ENCODE peak calls at places on chromosomes 3 and 15, in nine cellular contexts. Y, I, S, G, J, X, E, D and R are unnamed samples.

GRCh38 chr3:41932511-41932910 is 29.4 kb downstream of the ULK4 start:
- DNase-seq in D (no peak), Y (no peak), S (no peak), G (no peak), J (no peak), I (no peak), X (peak), E (no peak), R (no peak)

GRCh38 chr3:194738254-194739093 is 52.8 kb downstream of the FAM43A start:
- DNase-seq in D (no peak), G (no peak), E (peak), J (peak), Y (peak), X (no peak), S (peak), I (no peak), R (no peak)

GRCh38 chr3:138349926-138350665 is 1.7 kb downstream of the MRAS start:
- DNase-seq in J (peak), S (no peak), I (no peak), Y (no peak), E (no peak), X (no peak), D (no peak), G (no peak), R (no peak)

GRCh38 chr15:89356634-89357298 is 22.1 kb upstream of the POLG start:
- DNase-seq in E (peak), X (peak), I (no peak), Y (no peak), J (no peak), D (no peak), G (no peak), S (no peak), R (no peak)

GRCh38 chr3:139222100-139222657 is 121.6 kb upstream of the MRPS22 start:
- DNase-seq in I (no peak), Y (no peak), D (no peak), X (no peak), E (no peak), G (no peak), J (no peak), S (no peak), R (no peak)

GRCh38 chr3:50515565-50516047 is 12.2 kb upstream of the CACNA2D2 start:
- DNase-seq in E (no peak), S (no peak), D (no peak), X (no peak), G (no peak), J (no peak), Y (no peak), I (no peak), R (no peak)

GRCh38 chr3:176814252-176814651 is 383.0 kb downstream of the TBL1XR1 start:
- DNase-seq in E (peak), G (peak), Y (peak), X (peak), D (no peak), I (no peak), S (peak), J (peak), R (no peak)

GRCh38 chr3:97658670-97659285 is 105.8 kb upstream of the ARL6 start:
- DNase-seq in G (no peak), X (peak), J (peak), S (peak), E (peak), Y (no peak), I (no peak), D (no peak), R (no peak)

GRCh38 chr3:172446198-172446597 is 2.1 kb downstream of the GHSR start:
- DNase-seq in Y (no peak), D (no peak), J (no peak), S (no peak), I (no peak), G (no peak), X (no peak), E (no peak), R (no peak)

GRCh38 chr3:139355502-139355901 is 11.7 kb downstream of the MRPS22 start:
- DNase-seq in Y (peak), J (peak), X (no peak), G (no peak), E (no peak), D (no peak), S (no peak), I (no peak), R (no peak)

GRCh38 chr15:101225658-101226057 is 26.2 kb downstream of the CHSY1 start:
- DNase-seq in I (no peak), S (no peak), E (no peak), Y (no peak), X (no peak), J (no peak), D (no peak), G (no peak), R (no peak)

GRCh38 chr15:41727143-41727542 is 47.1 kb upstream of the MAPKBP1 start:
- DNase-seq in Y (no peak), E (no peak), G (no peak), D (no peak), S (no peak), J (peak), I (no peak), X (no peak), R (no peak)

GRCh38 chr3:22269827-22270226 is 518.8 kb upstream of the ZNF385D start:
- DNase-seq in J (peak), X (no peak), E (peak), D (no peak), Y (no peak), G (no peak), S (peak), I (no peak), R (no peak)

GRCh38 chr3:77672016-77672415 is 632.1 kb downstream of the ROBO2 start:
- DNase-seq in E (peak), Y (no peak), I (no peak), X (no peak), J (no peak), S (no peak), D (no peak), G (no peak), R (no peak)

GRCh38 chr3:123416647-123417046 is 32.2 kb downstream of the ADCY5 start:
- DNase-seq in G (no peak), J (no peak), I (no peak), X (no peak), S (no peak), D (no peak), Y (no peak), E (no peak), R (no peak)

GRCh38 chr3:71153753-71154152 is 429.8 kb downstream of the FOXP1 start:
- DNase-seq in S (no peak), X (no peak), E (peak), D (no peak), Y (no peak), G (no peak), I (no peak), J (no peak), R (no peak)

GRCh38 chr3:160822931-160823330 is 66.9 kb downstream of the PPM1L start:
- DNase-seq in D (no peak), J (no peak), X (no peak), Y (no peak), G (no peak), E (no peak), S (no peak), I (no peak), R (no peak)

GRCh38 chr15:38195191-38195901 is 57.3 kb upstream of the SPRED1 start:
- DNase-seq in Y (no peak), S (no peak), G (no peak), D (no peak), E (no peak), I (no peak), J (peak), X (no peak), R (no peak)

GRCh38 chr3:13044496-13045244 is 28.6 kb downstream of the IQSEC1 start:
- DNase-seq in D (no peak), S (no peak), X (no peak), J (no peak), Y (no peak), G (no peak), E (no peak), I (no peak), R (no peak)

GRCh38 chr3:149658444-149659172 is 783 bp upstream of the WWTR1 start:
- DNase-seq in D (peak), I (no peak), G (peak), X (no peak), Y (peak), E (peak), S (peak), J (peak), R (peak)

GRCh38 chr3:111801697-111802655 is 57.1 kb upstream of the PHLDB2 start:
- DNase-seq in E (peak), I (no peak), Y (no peak), S (peak), J (peak), D (no peak), G (no peak), X (no peak), R (no peak)

GRCh38 chr15:41573396-41573795 is 14.4 kb downstream of the TYRO3 start:
- DNase-seq in I (peak), Y (no peak), G (no peak), D (no peak), S (no peak), X (no peak), J (no peak), E (no peak), R (no peak)

GRCh38 chr3:12405432-12406272 is 78.6 kb upstream of the TSEN2 start:
- DNase-seq in J (no peak), G (peak), X (peak), D (peak), I (no peak), Y (no peak), S (peak), E (peak), R (peak)

GRCh38 chr3:172522871-172523818 is at the start of gene TNFSF10:
- DNase-seq in J (peak), E (peak), I (peak), Y (no peak), X (peak), S (peak), G (peak), D (peak), R (peak)